ENCODE peak calls at places on chromosome 15, in six cellular contexts. G, O, T, L, S and R are unnamed samples.

GRCh38 chr15:62889734-62890505 is 152.6 kb upstream of the TPM1 start:
- DNase-seq in L (no peak), T (no peak), O (peak), G (no peak), S (no peak), R (peak)

GRCh38 chr15:64930778-64931240 is 19.1 kb downstream of the ANKDD1A start:
- DNase-seq in G (no peak), S (no peak), L (no peak), O (peak), T (no peak), R (peak)

GRCh38 chr15:79740581-79740980 is 156.2 kb downstream of the MTHFS start:
- DNase-seq in O (no peak), S (no peak), T (no peak), L (no peak), G (no peak), R (no peak)

GRCh38 chr15:96326551-96327154 is 3.8 kb upstream of the NR2F2 start:
- DNase-seq in G (no peak), O (peak), S (peak), T (no peak), L (peak), R (peak)

GRCh38 chr15:78265752-78266224 is 1.4 kb downstream of the DNAJA4 start:
- DNase-seq in O (peak), L (no peak), S (no peak), T (no peak), G (peak), R (peak)

GRCh38 chr15:77702211-77702957 is 69.7 kb upstream of the LINGO1 start:
- DNase-seq in S (no peak), O (peak), G (no peak), L (no peak), T (no peak), R (peak)

GRCh38 chr15:28955686-28956421 is 70.1 kb downstream of the APBA2 start:
- DNase-seq in S (no peak), O (no peak), L (peak), G (peak), T (no peak), R (no peak)

GRCh38 chr15:90225047-90225446 is 8.7 kb downstream of the CIB1 start:
- DNase-seq in T (no peak), O (no peak), G (no peak), L (no peak), S (no peak), R (no peak)

GRCh38 chr15:32657198-32657886 is 15.8 kb downstream of the SCG5 start:
- DNase-seq in T (no peak), G (no peak), L (no peak), O (no peak), S (no peak), R (no peak)

GRCh38 chr15:77759896-77760592 is 127.3 kb upstream of the LINGO1 start:
- DNase-seq in O (no peak), T (no peak), S (no peak), L (no peak), G (no peak), R (peak)

DNA sequence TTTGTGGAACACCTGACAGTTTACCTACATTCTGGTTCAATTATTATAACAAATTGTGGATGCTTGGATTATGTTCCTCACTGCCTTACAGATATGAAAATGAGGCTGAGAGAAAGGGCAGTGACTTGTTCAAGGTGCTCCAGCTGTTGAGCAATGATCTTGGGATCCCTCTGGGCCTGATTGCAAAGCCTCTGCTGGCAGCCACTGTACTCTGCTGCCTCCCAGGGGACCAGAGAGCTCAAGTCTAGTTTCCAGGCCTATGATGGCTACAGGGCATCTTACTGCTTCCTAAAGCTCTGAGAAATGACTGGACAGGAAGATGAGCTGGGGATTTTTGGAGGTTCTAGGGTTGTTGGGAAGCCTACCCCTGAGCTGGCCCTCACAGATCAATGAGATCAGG is 2.3 kb upstream of the SHC4 start:
- DNase-seq in S (no peak), G (no peak), O (no peak), L (no peak), T (no peak), R (peak)
- TF ChIP-seq CTCF in S (no peak), G (peak), O (no peak), L (no peak), T (no peak), R (no peak)

DNA sequence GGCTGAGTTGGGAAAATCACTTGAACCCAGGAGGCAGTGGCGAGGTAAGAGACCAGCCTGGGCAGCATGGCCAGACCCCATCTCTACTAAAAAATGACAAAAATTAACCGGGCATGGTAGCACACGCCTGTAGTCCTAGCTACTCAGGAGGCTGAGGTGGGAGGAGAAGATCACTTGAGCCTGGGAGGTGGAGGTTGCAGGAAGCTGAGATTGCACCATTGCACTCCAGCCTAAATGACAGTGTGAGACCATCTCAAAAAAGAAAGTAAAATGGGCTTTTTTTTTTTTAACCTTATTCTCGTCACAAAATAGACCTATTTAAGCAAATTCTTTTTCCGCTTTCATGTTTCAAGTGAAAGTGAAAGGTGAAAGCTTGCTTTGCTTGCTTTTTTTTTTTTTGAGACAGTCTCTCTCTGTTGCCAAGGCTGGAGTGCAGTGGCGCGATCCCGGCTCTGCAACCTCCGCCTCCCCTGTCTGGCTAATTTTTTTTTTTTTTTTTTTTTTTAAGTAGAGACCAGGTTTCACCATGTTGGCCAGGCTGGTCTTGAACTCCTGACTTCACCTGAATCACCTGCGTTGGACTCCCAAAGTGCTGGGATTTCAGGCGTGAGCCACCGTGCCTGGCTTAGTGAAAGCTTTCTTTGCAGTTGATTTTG is 3.6 kb downstream of the PDIA3 start:
- DNase-seq in G (no peak), S (no peak), O (no peak), L (no peak), T (no peak), R (peak)
- H3K4me3 ChIP-seq in G (no peak), S (no peak), O (no peak), L (peak), T (peak), R (peak)

DNA sequence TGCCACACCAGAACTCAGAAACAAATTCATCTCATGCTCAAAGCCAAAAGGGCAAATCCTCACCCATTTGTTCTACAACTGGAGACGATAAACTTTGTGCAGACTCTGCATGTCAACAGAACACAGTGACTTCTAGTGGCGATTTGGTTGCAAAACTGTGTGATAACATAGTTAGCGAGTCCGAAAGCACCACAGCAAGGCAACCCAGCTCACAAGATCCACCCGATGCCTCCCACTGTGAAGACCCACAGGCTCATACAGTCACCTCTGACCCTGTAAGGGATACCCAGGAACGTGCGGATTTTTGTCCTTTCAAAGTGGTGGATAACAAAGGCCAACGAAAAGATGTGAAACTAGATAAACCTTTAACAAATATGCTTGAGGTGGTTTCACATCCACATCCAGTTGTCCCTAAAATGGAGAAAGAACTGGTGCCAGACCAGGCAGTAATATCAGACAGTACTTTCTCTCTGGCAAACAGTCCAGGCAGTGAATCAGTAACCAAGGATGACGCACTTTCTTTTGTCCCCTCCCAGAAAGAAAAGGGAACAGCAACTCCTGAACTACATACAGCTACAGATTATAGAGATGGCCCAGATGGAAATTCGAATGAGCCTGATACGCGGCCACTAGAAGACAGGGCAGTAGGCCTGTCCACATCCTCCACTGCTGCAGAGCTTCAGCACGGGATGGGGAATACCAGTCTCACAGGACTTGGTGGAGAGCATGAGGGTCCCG is 199.7 kb downstream of the AKAP13 start:
- DNase-seq in T (no peak), S (no peak), L (peak), O (no peak), G (no peak), R (peak)
- TF ChIP-seq CTCF in T (no peak), S (no peak), L (peak), O (no peak), G (no peak), R (no peak)

DNA sequence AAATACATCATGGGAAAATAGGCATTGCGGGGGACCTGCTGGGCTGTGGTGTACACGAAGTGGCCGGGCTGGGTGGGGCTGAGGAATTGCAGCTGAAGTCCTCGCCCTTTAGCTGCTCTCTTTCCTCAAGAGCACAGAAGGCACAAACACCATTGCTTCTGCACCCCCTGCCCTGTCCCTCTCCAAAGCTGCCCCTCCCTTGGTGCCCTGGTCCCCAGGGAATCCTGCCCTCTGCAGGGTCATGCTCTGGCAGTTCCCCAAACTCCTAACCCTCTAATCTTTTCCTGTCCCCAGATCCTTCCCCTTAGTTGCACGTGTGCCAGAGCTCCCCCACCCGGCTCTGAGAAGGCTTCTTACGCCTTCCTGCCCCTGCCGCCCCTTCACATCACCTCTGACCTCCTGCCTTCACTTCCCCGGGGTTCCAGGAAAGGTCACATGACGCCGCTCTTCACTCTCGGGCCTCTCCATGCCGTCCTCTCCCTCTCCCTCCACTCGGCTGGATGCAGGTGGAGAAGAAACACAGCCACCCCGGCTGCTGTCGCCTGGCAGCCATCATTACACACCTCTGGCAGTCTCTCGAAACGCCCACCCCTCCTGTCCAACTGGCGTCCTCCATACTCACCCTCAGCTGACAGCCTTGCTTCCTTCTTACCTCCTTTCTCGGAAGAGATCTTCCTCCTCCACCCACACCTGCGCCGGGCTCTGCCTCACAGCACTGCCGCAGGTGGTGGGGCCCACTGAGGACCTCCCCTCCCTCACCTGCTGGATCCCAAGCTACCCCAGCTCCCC is 6.9 kb upstream of the PCSK6 start:
- DNase-seq in O (no peak), S (no peak), G (no peak), T (no peak), L (no peak), R (no peak)
- H3K4me3 ChIP-seq in O (no peak), S (no peak), G (no peak), T (no peak), L (peak), R (no peak)

GRCh38 chr15:67383903-67384302 is 129.3 kb downstream of the IQCH start:
- DNase-seq in S (no peak), L (no peak), T (no peak), G (no peak), O (no peak), R (peak)

GRCh38 chr15:67384761-67385160 is 130.2 kb downstream of the IQCH start:
- DNase-seq in T (no peak), S (no peak), L (no peak), O (no peak), G (no peak), R (no peak)

GRCh38 chr15:67381416-67382045 is 126.9 kb downstream of the IQCH start:
- DNase-seq in O (no peak), S (no peak), G (no peak), T (no peak), L (no peak), R (no peak)

GRCh38 chr15:67380921-67381320 is 126.3 kb downstream of the IQCH start:
- DNase-seq in L (no peak), G (no peak), S (no peak), T (no peak), O (no peak), R (no peak)

GRCh38 chr15:67382723-67383122 is 128.1 kb downstream of the IQCH start:
- DNase-seq in L (no peak), S (no peak), O (no peak), G (no peak), T (no peak), R (no peak)
- TF ChIP-seq CTCF in L (no peak), S (no peak), O (no peak), G (no peak), T (no peak), R (no peak)